ENCODE peak calls at places on chromosomes 13 and 19, in eight cellular contexts. One of them, this sample, is unnamed.

GRCh38 chr13:48908381-48909087 is 67.2 kb upstream of the FNDC3A start:
- DNase-seq in HCT116: no peak
- DNase-seq in A673: no peak
- DNase-seq in PC-3: peak
- DNase-seq in fibroblast of lung: peak
- DNase-seq in K562: no peak
- DNase-seq in GM23338: no peak
- DNase-seq in GM23248: peak
- DNase-seq in this sample: no peak

GRCh38 chr13:51957377-51958216 is 53.7 kb downstream of the ATP7B start:
- DNase-seq in HCT116: no peak
- DNase-seq in A673: no peak
- DNase-seq in PC-3: no peak
- DNase-seq in fibroblast of lung: no peak
- DNase-seq in K562: peak
- DNase-seq in GM23338: no peak
- DNase-seq in GM23248: no peak
- DNase-seq in this sample: no peak

GRCh38 chr13:96984061-96984508 is 10.2 kb downstream of the OXGR1 start:
- DNase-seq in HCT116: no peak
- DNase-seq in A673: peak
- DNase-seq in PC-3: peak
- DNase-seq in fibroblast of lung: no peak
- DNase-seq in K562: no peak
- DNase-seq in GM23338: peak
- DNase-seq in GM23248: peak
- DNase-seq in this sample: peak

GRCh38 chr19:58385313-58386165 is 1.5 kb upstream of the RPS5 start:
- DNase-seq in HCT116: no peak
- DNase-seq in A673: no peak
- DNase-seq in PC-3: no peak
- DNase-seq in fibroblast of lung: no peak
- DNase-seq in K562: no peak
- DNase-seq in GM23338: no peak
- DNase-seq in GM23248: peak
- DNase-seq in this sample: peak

GRCh38 chr19:41439441-41440222 is at the start of gene DMAC2:
- DNase-seq in HCT116: peak
- DNase-seq in A673: peak
- DNase-seq in PC-3: peak
- DNase-seq in fibroblast of lung: peak
- DNase-seq in K562: peak
- DNase-seq in GM23338: peak
- DNase-seq in GM23248: peak
- DNase-seq in this sample: peak

GRCh38 chr19:37867831-37868230 is 38.6 kb downstream of the WDR87 start:
- DNase-seq in HCT116: no peak
- DNase-seq in A673: no peak
- DNase-seq in PC-3: peak
- DNase-seq in fibroblast of lung: peak
- DNase-seq in K562: no peak
- DNase-seq in GM23338: no peak
- DNase-seq in GM23248: peak
- DNase-seq in this sample: no peak

GRCh38 chr13:59690857-59691500 is 472.7 kb downstream of the DIAPH3 start:
- DNase-seq in HCT116: no peak
- DNase-seq in A673: no peak
- DNase-seq in PC-3: no peak
- DNase-seq in fibroblast of lung: peak
- DNase-seq in K562: no peak
- DNase-seq in GM23338: no peak
- DNase-seq in GM23248: peak
- DNase-seq in this sample: no peak

GRCh38 chr19:36838784-36839324 is 667 bp upstream of the ZNF790 start:
- DNase-seq in HCT116: no peak
- DNase-seq in A673: no peak
- DNase-seq in PC-3: no peak
- DNase-seq in fibroblast of lung: peak
- DNase-seq in K562: no peak
- DNase-seq in GM23338: no peak
- DNase-seq in GM23248: no peak
- DNase-seq in this sample: no peak

GRCh38 chr19:10858204-10858828 is 10.1 kb downstream of the C19orf38 start:
- DNase-seq in HCT116: no peak
- DNase-seq in A673: peak
- DNase-seq in PC-3: peak
- DNase-seq in fibroblast of lung: no peak
- DNase-seq in K562: peak
- DNase-seq in GM23338: peak
- DNase-seq in GM23248: peak
- DNase-seq in this sample: no peak

GRCh38 chr19:29878973-29879654 is 62.9 kb upstream of the URI1 start:
- DNase-seq in HCT116: peak
- DNase-seq in A673: peak
- DNase-seq in PC-3: peak
- DNase-seq in fibroblast of lung: peak
- DNase-seq in K562: peak
- DNase-seq in GM23338: peak
- DNase-seq in GM23248: peak
- DNase-seq in this sample: peak

GRCh38 chr13:109408596-109409382 is 377.6 kb downstream of the IRS2 start:
- DNase-seq in HCT116: no peak
- DNase-seq in A673: no peak
- DNase-seq in PC-3: no peak
- DNase-seq in fibroblast of lung: no peak
- DNase-seq in K562: no peak
- DNase-seq in GM23338: no peak
- DNase-seq in GM23248: no peak
- DNase-seq in this sample: no peak

GRCh38 chr19:47495478-47496372 is 11.7 kb upstream of the KPTN start:
- DNase-seq in HCT116: no peak
- DNase-seq in A673: no peak
- DNase-seq in PC-3: no peak
- DNase-seq in fibroblast of lung: no peak
- DNase-seq in K562: no peak
- DNase-seq in GM23338: no peak
- DNase-seq in GM23248: no peak
- DNase-seq in this sample: no peak

GRCh38 chr13:98791611-98792010 is 39.1 kb upstream of the SLC15A1 start:
- DNase-seq in HCT116: no peak
- DNase-seq in A673: no peak
- DNase-seq in PC-3: no peak
- DNase-seq in fibroblast of lung: no peak
- DNase-seq in K562: no peak
- DNase-seq in GM23338: no peak
- DNase-seq in GM23248: no peak
- DNase-seq in this sample: no peak

GRCh38 chr13:29849071-29849541 is 1.3 kb downstream of the UBL3 start:
- DNase-seq in HCT116: no peak
- DNase-seq in A673: peak
- DNase-seq in PC-3: peak
- DNase-seq in fibroblast of lung: peak
- DNase-seq in K562: no peak
- DNase-seq in GM23338: peak
- DNase-seq in GM23248: peak
- DNase-seq in this sample: no peak

GRCh38 chr13:75482070-75482819 is at the start of gene TBC1D4:
- DNase-seq in HCT116: peak
- DNase-seq in A673: peak
- DNase-seq in PC-3: peak
- DNase-seq in fibroblast of lung: peak
- DNase-seq in K562: peak
- DNase-seq in GM23338: peak
- DNase-seq in GM23248: peak
- DNase-seq in this sample: peak

GRCh38 chr19:15161028-15161984 is 39.5 kb downstream of the NOTCH3 start:
- DNase-seq in HCT116: peak
- DNase-seq in A673: peak
- DNase-seq in PC-3: peak
- DNase-seq in fibroblast of lung: peak
- DNase-seq in K562: peak
- DNase-seq in GM23338: peak
- DNase-seq in GM23248: peak
- DNase-seq in this sample: no peak

GRCh38 chr13:48121733-48122132 is 26.8 kb upstream of the MED4 start:
- DNase-seq in HCT116: no peak
- DNase-seq in A673: no peak
- DNase-seq in PC-3: no peak
- DNase-seq in fibroblast of lung: peak
- DNase-seq in K562: no peak
- DNase-seq in GM23338: no peak
- DNase-seq in GM23248: peak
- DNase-seq in this sample: no peak

GRCh38 chr19:34430738-34431625 is 2.8 kb downstream of the UBA2 start:
- DNase-seq in HCT116: peak
- DNase-seq in A673: peak
- DNase-seq in PC-3: peak
- DNase-seq in fibroblast of lung: peak
- DNase-seq in K562: peak
- DNase-seq in GM23338: peak
- DNase-seq in GM23248: peak
- DNase-seq in this sample: peak

GRCh38 chr13:23534090-23534489 is 36.1 kb upstream of the TNFRSF19 start:
- DNase-seq in HCT116: no peak
- DNase-seq in A673: no peak
- DNase-seq in PC-3: no peak
- DNase-seq in fibroblast of lung: no peak
- DNase-seq in K562: no peak
- DNase-seq in GM23338: no peak
- DNase-seq in GM23248: no peak
- DNase-seq in this sample: no peak

GRCh38 chr13:97107815-97108534 is 113.7 kb upstream of the OXGR1 start:
- DNase-seq in HCT116: no peak
- DNase-seq in A673: no peak
- DNase-seq in PC-3: no peak
- DNase-seq in fibroblast of lung: peak
- DNase-seq in K562: no peak
- DNase-seq in GM23338: no peak
- DNase-seq in GM23248: peak
- DNase-seq in this sample: no peak

GRCh38 chr19:32392142-32392541 is 13.4 kb upstream of the DPY19L3 start:
- DNase-seq in HCT116: no peak
- DNase-seq in A673: no peak
- DNase-seq in PC-3: no peak
- DNase-seq in fibroblast of lung: no peak
- DNase-seq in K562: no peak
- DNase-seq in GM23338: no peak
- DNase-seq in GM23248: no peak
- DNase-seq in this sample: no peak

GRCh38 chr19:39008137-39008536 is 24.2 kb downstream of the FBXO27 start:
- DNase-seq in HCT116: no peak
- DNase-seq in A673: no peak
- DNase-seq in PC-3: no peak
- DNase-seq in fibroblast of lung: no peak
- DNase-seq in K562: no peak
- DNase-seq in GM23338: no peak
- DNase-seq in GM23248: no peak
- DNase-seq in this sample: no peak

GRCh38 chr13:40221460-40222201 is 444.8 kb downstream of the FOXO1 start:
- DNase-seq in HCT116: no peak
- DNase-seq in A673: peak
- DNase-seq in PC-3: peak
- DNase-seq in fibroblast of lung: peak
- DNase-seq in K562: no peak
- DNase-seq in GM23338: no peak
- DNase-seq in GM23248: peak
- DNase-seq in this sample: peak

GRCh38 chr13:99987180-99988047 is 5.8 kb downstream of the ZIC2 start:
- DNase-seq in HCT116: no peak
- DNase-seq in A673: peak
- DNase-seq in PC-3: no peak
- DNase-seq in fibroblast of lung: no peak
- DNase-seq in K562: no peak
- DNase-seq in GM23338: peak
- DNase-seq in GM23248: no peak
- DNase-seq in this sample: no peak
- TF ChIP-seq EZH2 in HCT116: no peak
- TF ChIP-seq EZH2 in A673: no peak
- TF ChIP-seq EZH2 in PC-3: no peak
- TF ChIP-seq EZH2 in fibroblast of lung: peak
- TF ChIP-seq EZH2 in K562: no peak
- TF ChIP-seq EZH2 in GM23338: peak
- TF ChIP-seq EZH2 in GM23248: peak
- TF ChIP-seq EZH2 in this sample: no peak

GRCh38 chr19:45681391-45682015 is 10.2 kb downstream of the SNRPD2 start:
- DNase-seq in HCT116: peak
- DNase-seq in A673: peak
- DNase-seq in PC-3: peak
- DNase-seq in fibroblast of lung: peak
- DNase-seq in K562: peak
- DNase-seq in GM23338: peak
- DNase-seq in GM23248: peak
- DNase-seq in this sample: peak

GRCh38 chr19:45682117-45682516 is 9.6 kb downstream of the SNRPD2 start:
- DNase-seq in HCT116: no peak
- DNase-seq in A673: no peak
- DNase-seq in PC-3: no peak
- DNase-seq in fibroblast of lung: no peak
- DNase-seq in K562: no peak
- DNase-seq in GM23338: no peak
- DNase-seq in GM23248: no peak
- DNase-seq in this sample: no peak

GRCh38 chr19:45682908-45683307 is 8.8 kb downstream of the SNRPD2 start:
- DNase-seq in HCT116: no peak
- DNase-seq in A673: no peak
- DNase-seq in PC-3: no peak
- DNase-seq in fibroblast of lung: no peak
- DNase-seq in K562: no peak
- DNase-seq in GM23338: no peak
- DNase-seq in GM23248: no peak
- DNase-seq in this sample: no peak

GRCh38 chr19:45676851-45677263 is 8.8 kb downstream of the GIPR start:
- DNase-seq in HCT116: no peak
- DNase-seq in A673: no peak
- DNase-seq in PC-3: no peak
- DNase-seq in fibroblast of lung: no peak
- DNase-seq in K562: no peak
- DNase-seq in GM23338: peak
- DNase-seq in GM23248: no peak
- DNase-seq in this sample: peak

GRCh38 chr19:45677351-45678230 is 9.6 kb downstream of the GIPR start:
- DNase-seq in HCT116: peak
- DNase-seq in A673: peak
- DNase-seq in PC-3: peak
- DNase-seq in fibroblast of lung: peak
- DNase-seq in K562: peak
- DNase-seq in GM23338: peak
- DNase-seq in GM23248: peak
- DNase-seq in this sample: peak
- TF ChIP-seq EZH2 in HCT116: no peak
- TF ChIP-seq EZH2 in A673: no peak
- TF ChIP-seq EZH2 in PC-3: no peak
- TF ChIP-seq EZH2 in fibroblast of lung: no peak
- TF ChIP-seq EZH2 in K562: no peak
- TF ChIP-seq EZH2 in GM23338: no peak
- TF ChIP-seq EZH2 in GM23248: no peak
- TF ChIP-seq EZH2 in this sample: no peak

GRCh38 chr13:28533049-28533436 is 38.1 kb upstream of the FLT1 start:
- DNase-seq in HCT116: no peak
- DNase-seq in A673: no peak
- DNase-seq in PC-3: no peak
- DNase-seq in fibroblast of lung: no peak
- DNase-seq in K562: no peak
- DNase-seq in GM23338: peak
- DNase-seq in GM23248: no peak
- DNase-seq in this sample: no peak
- TF ChIP-seq EZH2 in HCT116: no peak
- TF ChIP-seq EZH2 in A673: no peak
- TF ChIP-seq EZH2 in PC-3: peak
- TF ChIP-seq EZH2 in fibroblast of lung: no peak
- TF ChIP-seq EZH2 in K562: no peak
- TF ChIP-seq EZH2 in GM23338: no peak
- TF ChIP-seq EZH2 in GM23248: no peak
- TF ChIP-seq EZH2 in this sample: no peak

GRCh38 chr13:99972190-99972731 is 694 bp upstream of the ZIC5 start:
- DNase-seq in HCT116: no peak
- DNase-seq in A673: no peak
- DNase-seq in PC-3: no peak
- DNase-seq in fibroblast of lung: no peak
- DNase-seq in K562: no peak
- DNase-seq in GM23338: peak
- DNase-seq in GM23248: no peak
- DNase-seq in this sample: no peak
- TF ChIP-seq EZH2 in HCT116: no peak
- TF ChIP-seq EZH2 in A673: no peak
- TF ChIP-seq EZH2 in PC-3: no peak
- TF ChIP-seq EZH2 in fibroblast of lung: peak
- TF ChIP-seq EZH2 in K562: no peak
- TF ChIP-seq EZH2 in GM23338: no peak
- TF ChIP-seq EZH2 in GM23248: peak
- TF ChIP-seq EZH2 in this sample: no peak

This sample was measured in PC-9.